ENCODE peak calls at places on chromosomes 12 and 14, in five cellular contexts. I is cardiac muscle cell, J is heart left ventricle, Y is NCI-H1417 treated with DMSO at 0.1 percent for 48 hours, B is BJ. V is an unnamed sample.

GRCh38 chr12:65565601-65566560 is 258.4 kb upstream of the HMGA2 start:
- DNase-seq in I (peak; percentile 35), J (no peak), Y (no peak), B (peak; percentile 98), V (peak; percentile 85)

GRCh38 chr12:107325075-107325474 is 231.7 kb upstream of the CRY1 start:
- DNase-seq in I (no peak), J (no peak), Y (peak; percentile 51), B (no peak), V (no peak)

GRCh38 chr12:124512667-124513296 is 54.6 kb downstream of the NCOR2 start:
- DNase-seq in I (no peak), J (peak; percentile 90), Y (peak; percentile 35), B (peak; percentile 71), V (peak; percentile 85)

GRCh38 chr12:120276734-120277133 is 11.2 kb upstream of the PXN start:
- DNase-seq in I (no peak), J (no peak), Y (no peak), B (no peak), V (no peak)

GRCh38 chr12:16618256-16618655 is 12.3 kb upstream of the LMO3 start:
- DNase-seq in I (no peak), J (no peak), Y (no peak), B (no peak), V (no peak)

GRCh38 chr12:112824701-112825100 is 33.2 kb downstream of the RPH3A start:
- DNase-seq in I (no peak), J (no peak), Y (no peak), B (no peak), V (no peak)

GRCh38 chr12:33718631-33719030 is 279.0 kb upstream of the SYT10 start:
- DNase-seq in I (no peak), J (no peak), Y (no peak), B (no peak), V (no peak)

GRCh38 chr14:37078131-37078530 is 94.3 kb downstream of the SLC25A21 start:
- DNase-seq in I (no peak), J (no peak), Y (no peak), B (peak; percentile 20), V (no peak)

GRCh38 chr14:77265561-77266335 is 5.3 kb downstream of the NGB start:
- DNase-seq in I (no peak), J (no peak), Y (no peak), B (no peak), V (no peak)

GRCh38 chr12:52495385-52495784 is 2.3 kb upstream of the KRT6A start:
- DNase-seq in I (peak; percentile 53), J (no peak), Y (peak; percentile 19), B (no peak), V (no peak)